ENCODE peak calls at places on chromosome 2, in nine cellular contexts. One of them, this sample, is unnamed.

GRCh38 chr2:133716166-133716565 is 147.9 kb upstream of the NCKAP5 start:
- DNase-seq in heart right ventricle: no peak
- DNase-seq in A549: no peak
- DNase-seq in cardiac muscle cell: no peak
- DNase-seq in mesendoderm: no peak
- DNase-seq in uterus: no peak
- DNase-seq in right lobe of liver: no peak
- DNase-seq in GM12878: no peak
- DNase-seq in effector memory CD4-positive, alpha-beta T cell: no peak
- DNase-seq in this sample: no peak

GRCh38 chr2:9950521-9951271 is 797 bp upstream of the GRHL1 start:
- DNase-seq in heart right ventricle: peak; percentile 13
- DNase-seq in effector memory CD4-positive, alpha-beta T cell: no peak
- DNase-seq in GM12878: no peak
- DNase-seq in mesendoderm: peak; percentile 37
- DNase-seq in uterus: peak; percentile 24
- DNase-seq in right lobe of liver: peak; percentile 64
- DNase-seq in cardiac muscle cell: peak; percentile 72
- DNase-seq in A549: no peak
- DNase-seq in this sample: peak; percentile 59

GRCh38 chr2:215613265-215613664 is 177.4 kb upstream of the FN1 start:
- DNase-seq in mesendoderm: peak; percentile 93
- DNase-seq in right lobe of liver: no peak
- DNase-seq in heart right ventricle: no peak
- DNase-seq in A549: no peak
- DNase-seq in effector memory CD4-positive, alpha-beta T cell: no peak
- DNase-seq in uterus: no peak
- DNase-seq in GM12878: no peak
- DNase-seq in cardiac muscle cell: peak; percentile 7
- DNase-seq in this sample: no peak

GRCh38 chr2:20148841-20149702 is 75.9 kb downstream of the SDC1 start:
- DNase-seq in mesendoderm: no peak
- DNase-seq in effector memory CD4-positive, alpha-beta T cell: no peak
- DNase-seq in GM12878: no peak
- DNase-seq in cardiac muscle cell: no peak
- DNase-seq in A549: no peak
- DNase-seq in uterus: no peak
- DNase-seq in right lobe of liver: no peak
- DNase-seq in heart right ventricle: no peak
- DNase-seq in this sample: peak; percentile 90

GRCh38 chr2:172931256-172931894 is 144.3 kb upstream of the MAP3K20 start:
- DNase-seq in uterus: peak; percentile 29
- DNase-seq in GM12878: no peak
- DNase-seq in A549: peak; percentile 38
- DNase-seq in cardiac muscle cell: peak; percentile 7
- DNase-seq in right lobe of liver: no peak
- DNase-seq in effector memory CD4-positive, alpha-beta T cell: no peak
- DNase-seq in heart right ventricle: peak; percentile 41
- DNase-seq in mesendoderm: peak; percentile 78
- DNase-seq in this sample: peak; percentile 75

GRCh38 chr2:151872468-151872867 is 44.2 kb upstream of the ARL5A start:
- DNase-seq in right lobe of liver: no peak
- DNase-seq in uterus: no peak
- DNase-seq in mesendoderm: no peak
- DNase-seq in effector memory CD4-positive, alpha-beta T cell: no peak
- DNase-seq in GM12878: no peak
- DNase-seq in A549: no peak
- DNase-seq in heart right ventricle: no peak
- DNase-seq in cardiac muscle cell: no peak
- DNase-seq in this sample: no peak

GRCh38 chr2:176405477-176405876 is 136.2 kb downstream of the MTX2 start:
- DNase-seq in cardiac muscle cell: no peak
- DNase-seq in right lobe of liver: no peak
- DNase-seq in effector memory CD4-positive, alpha-beta T cell: no peak
- DNase-seq in GM12878: peak; percentile 4
- DNase-seq in mesendoderm: no peak
- DNase-seq in A549: no peak
- DNase-seq in heart right ventricle: no peak
- DNase-seq in uterus: no peak
- DNase-seq in this sample: no peak

GRCh38 chr2:149005471-149006077 is 32.9 kb upstream of the LYPD6B start:
- DNase-seq in GM12878: no peak
- DNase-seq in mesendoderm: no peak
- DNase-seq in effector memory CD4-positive, alpha-beta T cell: no peak
- DNase-seq in right lobe of liver: no peak
- DNase-seq in heart right ventricle: no peak
- DNase-seq in A549: no peak
- DNase-seq in uterus: no peak
- DNase-seq in cardiac muscle cell: no peak
- DNase-seq in this sample: no peak

GRCh38 chr2:69159988-69160387 is 147.0 kb downstream of the ANTXR1 start:
- DNase-seq in right lobe of liver: no peak
- DNase-seq in uterus: no peak
- DNase-seq in GM12878: no peak
- DNase-seq in heart right ventricle: no peak
- DNase-seq in cardiac muscle cell: no peak
- DNase-seq in mesendoderm: peak; percentile 94
- DNase-seq in effector memory CD4-positive, alpha-beta T cell: no peak
- DNase-seq in A549: peak; percentile 44
- DNase-seq in this sample: no peak

GRCh38 chr2:11656671-11657101 is 13.3 kb downstream of the NTSR2 start:
- DNase-seq in heart right ventricle: no peak
- DNase-seq in cardiac muscle cell: no peak
- DNase-seq in mesendoderm: no peak
- DNase-seq in GM12878: no peak
- DNase-seq in right lobe of liver: no peak
- DNase-seq in uterus: no peak
- DNase-seq in A549: no peak
- DNase-seq in effector memory CD4-positive, alpha-beta T cell: no peak
- DNase-seq in this sample: no peak

GRCh38 chr2:105243961-105244360 is 2.4 kb downstream of the GPR45 start:
- DNase-seq in right lobe of liver: no peak
- DNase-seq in A549: no peak
- DNase-seq in heart right ventricle: no peak
- DNase-seq in mesendoderm: peak; percentile 61
- DNase-seq in effector memory CD4-positive, alpha-beta T cell: no peak
- DNase-seq in uterus: no peak
- DNase-seq in cardiac muscle cell: peak; percentile 56
- DNase-seq in GM12878: no peak
- DNase-seq in this sample: no peak

GRCh38 chr2:102050854-102051391 is 59.2 kb downstream of the IL1R2 start:
- DNase-seq in GM12878: no peak
- DNase-seq in right lobe of liver: peak; percentile 79
- DNase-seq in heart right ventricle: peak; percentile 93
- DNase-seq in uterus: peak; percentile 90
- DNase-seq in A549: no peak
- DNase-seq in effector memory CD4-positive, alpha-beta T cell: no peak
- DNase-seq in mesendoderm: no peak
- DNase-seq in cardiac muscle cell: peak; percentile 59
- DNase-seq in this sample: no peak

GRCh38 chr2:68412127-68412819 is 47.2 kb downstream of the PLEK start:
- DNase-seq in effector memory CD4-positive, alpha-beta T cell: no peak
- DNase-seq in A549: no peak
- DNase-seq in uterus: no peak
- DNase-seq in GM12878: no peak
- DNase-seq in mesendoderm: no peak
- DNase-seq in heart right ventricle: no peak
- DNase-seq in cardiac muscle cell: peak; percentile 13
- DNase-seq in right lobe of liver: no peak
- DNase-seq in this sample: no peak

GRCh38 chr2:192749606-192750200 is 555.0 kb upstream of the TMEFF2 start:
- DNase-seq in A549: peak; percentile 16
- DNase-seq in mesendoderm: peak; percentile 55
- DNase-seq in heart right ventricle: no peak
- DNase-seq in uterus: no peak
- DNase-seq in cardiac muscle cell: peak; percentile 36
- DNase-seq in GM12878: no peak
- DNase-seq in effector memory CD4-positive, alpha-beta T cell: no peak
- DNase-seq in right lobe of liver: no peak
- DNase-seq in this sample: peak; percentile 40

DNA sequence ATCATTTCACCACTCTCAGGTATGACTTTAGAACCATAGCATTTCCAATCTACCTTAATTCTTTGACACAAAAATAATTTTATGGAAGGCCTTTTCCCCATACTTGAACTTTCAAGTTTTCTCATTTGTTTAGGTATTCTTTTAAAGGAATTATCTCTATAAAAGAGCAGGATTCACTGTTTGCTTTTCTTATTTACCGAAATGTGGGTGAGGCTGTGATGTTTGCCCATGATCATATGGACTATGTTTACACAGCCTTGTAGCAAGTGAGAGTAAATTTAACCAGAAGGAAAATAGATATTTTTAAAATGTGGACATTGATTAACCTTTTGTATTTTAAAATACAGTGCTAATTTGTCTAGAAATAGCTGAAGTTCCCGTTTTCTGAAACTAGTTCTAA is 26.3 kb downstream of the CAB39 start:
- DNase-seq in GM12878: no peak
- DNase-seq in A549: peak; percentile 24
- DNase-seq in right lobe of liver: no peak
- DNase-seq in mesendoderm: no peak
- DNase-seq in uterus: no peak
- DNase-seq in effector memory CD4-positive, alpha-beta T cell: no peak
- DNase-seq in cardiac muscle cell: no peak
- DNase-seq in heart right ventricle: no peak
- DNase-seq in this sample: no peak
- H3K4me1 ChIP-seq in GM12878: peaks cover 23% of the 10 kb centered on the region
- H3K4me1 ChIP-seq in A549: peaks cover 24% of the 10 kb centered on the region
- H3K4me1 ChIP-seq in right lobe of liver: no peaks in the 10 kb centered on the region
- H3K4me1 ChIP-seq in mesendoderm: no peaks in the 10 kb centered on the region
- H3K4me1 ChIP-seq in uterus: peaks cover 7% of the 10 kb centered on the region
- H3K4me1 ChIP-seq in effector memory CD4-positive, alpha-beta T cell: peaks cover 32% of the 10 kb centered on the region
- H3K4me1 ChIP-seq in cardiac muscle cell: peaks cover 12% of the 10 kb centered on the region
- H3K4me1 ChIP-seq in heart right ventricle: peaks cover 58% of the 10 kb centered on the region
- H3K4me1 ChIP-seq in this sample: no peaks in the 10 kb centered on the region

GRCh38 chr2:25044011-25044410 is 2.1 kb downstream of the EFR3B start:
- DNase-seq in A549: no peak
- DNase-seq in GM12878: no peak
- DNase-seq in effector memory CD4-positive, alpha-beta T cell: no peak
- DNase-seq in right lobe of liver: no peak
- DNase-seq in cardiac muscle cell: no peak
- DNase-seq in uterus: no peak
- DNase-seq in mesendoderm: no peak
- DNase-seq in heart right ventricle: no peak
- DNase-seq in this sample: no peak

GRCh38 chr2:25041928-25042320 is at the start of gene EFR3B:
- DNase-seq in GM12878: peak; percentile 49
- DNase-seq in right lobe of liver: peak; percentile 97
- DNase-seq in uterus: peak; percentile 95
- DNase-seq in mesendoderm: peak; percentile 95
- DNase-seq in A549: peak; percentile 94
- DNase-seq in heart right ventricle: peak; percentile 96
- DNase-seq in effector memory CD4-positive, alpha-beta T cell: peak; percentile 83
- DNase-seq in cardiac muscle cell: peak; percentile 99
- DNase-seq in this sample: peak; percentile 97

GRCh38 chr2:25044990-25045389 is 3.1 kb downstream of the EFR3B start:
- DNase-seq in effector memory CD4-positive, alpha-beta T cell: no peak
- DNase-seq in right lobe of liver: no peak
- DNase-seq in heart right ventricle: no peak
- DNase-seq in mesendoderm: no peak
- DNase-seq in A549: no peak
- DNase-seq in cardiac muscle cell: no peak
- DNase-seq in GM12878: peak; percentile 26
- DNase-seq in uterus: no peak
- DNase-seq in this sample: no peak

GRCh38 chr2:25042321-25043240 is 705 bp downstream of the EFR3B start:
- DNase-seq in mesendoderm: peak; percentile 51
- DNase-seq in A549: peak; percentile 32
- DNase-seq in GM12878: no peak
- DNase-seq in effector memory CD4-positive, alpha-beta T cell: no peak
- DNase-seq in cardiac muscle cell: peak; percentile 73
- DNase-seq in right lobe of liver: no peak
- DNase-seq in uterus: no peak
- DNase-seq in heart right ventricle: peak; percentile 23
- DNase-seq in this sample: peak; percentile 31

DNA sequence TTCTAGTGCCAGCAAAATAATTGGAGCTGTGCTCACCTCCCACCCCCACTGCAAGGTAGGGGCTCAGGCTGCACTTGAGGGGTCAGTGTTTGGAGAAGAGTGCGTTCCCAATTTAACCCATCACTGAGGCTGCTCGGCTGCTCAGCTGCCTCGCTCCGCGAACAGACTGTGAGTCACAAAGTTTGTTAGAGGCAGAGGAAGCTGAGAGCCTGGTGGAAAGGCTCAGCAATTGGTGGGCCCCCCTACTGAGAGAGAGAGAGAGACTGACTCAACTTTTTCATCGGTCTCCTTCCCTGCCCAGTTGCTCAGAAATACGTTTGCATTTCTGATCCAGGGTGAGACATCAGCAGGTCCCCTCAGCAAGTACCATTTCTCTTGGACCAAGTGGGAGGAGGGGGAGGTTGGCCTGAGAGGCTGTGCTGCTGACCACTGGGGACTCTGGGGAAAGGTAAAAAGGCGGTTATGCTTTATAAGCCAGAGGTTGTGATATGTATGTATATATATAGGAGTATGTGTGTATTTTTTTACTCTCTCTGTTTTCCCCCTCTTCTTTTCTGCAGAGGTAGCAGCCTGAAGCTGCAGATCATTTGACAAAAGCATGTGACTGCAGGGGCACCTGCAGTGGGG is 1.5 kb downstream of the EFR3B start:
- DNase-seq in right lobe of liver: no peak
- DNase-seq in mesendoderm: peak; percentile 82
- DNase-seq in cardiac muscle cell: peak; percentile 24
- DNase-seq in heart right ventricle: no peak
- DNase-seq in uterus: no peak
- DNase-seq in GM12878: no peak
- DNase-seq in effector memory CD4-positive, alpha-beta T cell: peak; percentile 12
- DNase-seq in A549: peak; percentile 62
- DNase-seq in this sample: no peak
- H3K4me3 ChIP-seq in right lobe of liver: peak overlapping the region; percentile 59
- H3K4me3 ChIP-seq in mesendoderm: no peak overlapping the region
- H3K4me3 ChIP-seq in cardiac muscle cell: peak overlapping the region; percentile 81
- H3K4me3 ChIP-seq in heart right ventricle: peak overlapping the region; percentile 83
- H3K4me3 ChIP-seq in uterus: no peak overlapping the region
- H3K4me3 ChIP-seq in GM12878: peak overlapping the region; percentile 83
- H3K4me3 ChIP-seq in effector memory CD4-positive, alpha-beta T cell: peak overlapping the region; percentile 57
- H3K4me3 ChIP-seq in A549: peak overlapping the region; percentile 94
- H3K4me3 ChIP-seq in this sample: peak overlapping the region; percentile 66

GRCh38 chr2:46648141-46648742 is 168.9 kb downstream of the TMEM247 start:
- DNase-seq in mesendoderm: no peak
- DNase-seq in uterus: no peak
- DNase-seq in GM12878: no peak
- DNase-seq in right lobe of liver: no peak
- DNase-seq in cardiac muscle cell: no peak
- DNase-seq in effector memory CD4-positive, alpha-beta T cell: no peak
- DNase-seq in A549: peak; percentile 97
- DNase-seq in heart right ventricle: no peak
- DNase-seq in this sample: no peak
- H3K4me1 ChIP-seq in mesendoderm: no peaks in the 10 kb centered on the region
- H3K4me1 ChIP-seq in uterus: no peaks in the 10 kb centered on the region
- H3K4me1 ChIP-seq in GM12878: no peaks in the 10 kb centered on the region
- H3K4me1 ChIP-seq in right lobe of liver: no peaks in the 10 kb centered on the region
- H3K4me1 ChIP-seq in cardiac muscle cell: no peaks in the 10 kb centered on the region
- H3K4me1 ChIP-seq in effector memory CD4-positive, alpha-beta T cell: no peaks in the 10 kb centered on the region
- H3K4me1 ChIP-seq in A549: peaks cover 85% of the 10 kb centered on the region
- H3K4me1 ChIP-seq in heart right ventricle: peaks cover 16% of the 10 kb centered on the region
- H3K4me1 ChIP-seq in this sample: no peaks in the 10 kb centered on the region

DNA sequence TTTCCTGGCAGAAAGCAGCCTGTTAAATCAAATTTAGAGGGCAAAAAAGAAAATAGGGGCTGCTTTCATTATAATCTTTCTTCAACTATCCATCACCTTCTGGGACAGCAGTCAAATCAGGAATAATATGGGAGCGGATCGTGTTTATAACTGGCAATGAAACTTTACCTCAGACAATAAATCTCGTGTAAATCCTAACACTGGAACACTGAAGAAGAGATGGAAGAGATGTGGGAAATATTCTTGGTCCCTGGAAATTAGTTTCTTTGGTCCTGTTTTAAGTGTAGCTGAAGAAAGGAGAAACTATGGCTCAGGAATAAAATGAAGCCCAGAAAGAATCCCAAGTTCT is 77.6 kb upstream of the SERTAD2 start:
- DNase-seq in A549: no peak
- DNase-seq in mesendoderm: no peak
- DNase-seq in uterus: no peak
- DNase-seq in right lobe of liver: no peak
- DNase-seq in cardiac muscle cell: no peak
- DNase-seq in GM12878: no peak
- DNase-seq in effector memory CD4-positive, alpha-beta T cell: no peak
- DNase-seq in heart right ventricle: no peak
- DNase-seq in this sample: no peak
- H3K4me3 ChIP-seq in A549: no peak overlapping the region
- H3K4me3 ChIP-seq in mesendoderm: no peak overlapping the region
- H3K4me3 ChIP-seq in uterus: no peak overlapping the region
- H3K4me3 ChIP-seq in right lobe of liver: peak overlapping the region; percentile 51
- H3K4me3 ChIP-seq in cardiac muscle cell: no peak overlapping the region
- H3K4me3 ChIP-seq in GM12878: peak overlapping the region; percentile 58
- H3K4me3 ChIP-seq in effector memory CD4-positive, alpha-beta T cell: peak overlapping the region; percentile 63
- H3K4me3 ChIP-seq in heart right ventricle: peak overlapping the region; percentile 53
- H3K4me3 ChIP-seq in this sample: no peak overlapping the region

This sample was measured in HAP-1.